ENCODE peak calls at places on chromosome 13, in seven cellular contexts. O is naive thymus-derived CD4-positive, alpha-beta T cell; L is erythroblast; A is naive B cell; W is hippocampal formation; I is GM04504; B is germinal center. Q is an unnamed sample.

GRCh38 chr13:95267662-95268369 is 33.4 kb downstream of the ABCC4 start:
- DNase-seq in O (no peak), L (peak; percentile 82), A (no peak), W (no peak), I (peak; percentile 65), B (no peak), Q (no peak)

GRCh38 chr13:26759907-26760834 is at the start of gene GPR12:
- DNase-seq in O (no peak), L (no peak), A (no peak), W (no peak), I (no peak), B (no peak), Q (no peak)

GRCh38 chr13:94362411-94362909 is 117.0 kb downstream of the DCT start:
- DNase-seq in O (peak; percentile 75), L (peak; percentile 87), A (peak; percentile 56), W (peak; percentile 54), I (peak; percentile 71), B (peak; percentile 66), Q (no peak)

GRCh38 chr13:81048026-81048461 is 707.1 kb upstream of the SPRY2 start:
- DNase-seq in O (no peak), L (no peak), A (no peak), W (no peak), I (no peak), B (no peak), Q (peak; percentile 3)

GRCh38 chr13:26759156-26759906 is 1.3 kb downstream of the GPR12 start:
- DNase-seq in O (no peak), L (no peak), A (no peak), W (no peak), I (no peak), B (no peak), Q (no peak)

GRCh38 chr13:62110079-62110478 is 694.4 kb upstream of the PCDH20 start:
- DNase-seq in O (no peak), L (no peak), A (no peak), W (no peak), I (no peak), B (no peak), Q (no peak)

GRCh38 chr13:36288794-36289391 is 8.7 kb downstream of the CCDC169 start:
- DNase-seq in O (no peak), L (peak; percentile 54), A (no peak), W (no peak), I (no peak), B (no peak), Q (no peak)

GRCh38 chr13:103287659-103288058 is 221.4 kb upstream of the SLC10A2 start:
- DNase-seq in O (no peak), L (no peak), A (no peak), W (no peak), I (no peak), B (no peak), Q (no peak)

GRCh38 chr13:21610687-21611086 is 6.7 kb upstream of the MICU2 start:
- DNase-seq in O (no peak), L (no peak), A (no peak), W (no peak), I (no peak), B (no peak), Q (no peak)

GRCh38 chr13:32901994-32902780 is 114.0 kb upstream of the KL start:
- DNase-seq in O (no peak), L (no peak), A (no peak), W (no peak), I (no peak), B (no peak), Q (no peak)